ENCODE peak calls at places on chromosomes 13 and 19, in eight cellular contexts. One of them, this sample, is unnamed.

GRCh38 chr13:113820813-113821651 is 42.8 kb downstream of the GAS6 start:
- DNase-seq in heart left ventricle: peak; percentile 90
- DNase-seq in kidney tubule cell: peak; percentile 91
- DNase-seq in stimulated activated CD4-positive, alpha-beta T cell treated with anti-CD3 and anti-CD28 coated beads, Interleukin-4, amount 100 ng/mL, for 1 hour: no peak
- DNase-seq in memory B cell: no peak
- DNase-seq in lower lobe of right lung: no peak
- DNase-seq in germinal center: no peak
- DNase-seq in activated CD4-positive, CD25-positive, alpha-beta regulatory T cell treated with anti-CD3 and anti-CD28 coated beads, Interleukin-2, amount 50 U/mL, for 16 hours: no peak
- DNase-seq in this sample: peak; percentile 87

GRCh38 chr13:111027481-111028439 is 87.3 kb upstream of the ARHGEF7 start:
- DNase-seq in heart left ventricle: no peak
- DNase-seq in kidney tubule cell: no peak
- DNase-seq in stimulated activated CD4-positive, alpha-beta T cell treated with anti-CD3 and anti-CD28 coated beads, Interleukin-4, amount 100 ng/mL, for 1 hour: no peak
- DNase-seq in memory B cell: no peak
- DNase-seq in lower lobe of right lung: no peak
- DNase-seq in germinal center: no peak
- DNase-seq in activated CD4-positive, CD25-positive, alpha-beta regulatory T cell treated with anti-CD3 and anti-CD28 coated beads, Interleukin-2, amount 50 U/mL, for 16 hours: no peak
- DNase-seq in this sample: no peak

GRCh38 chr19:48249502-48250014 is 6.2 kb downstream of the CARD8 start:
- DNase-seq in heart left ventricle: peak; percentile 52
- DNase-seq in kidney tubule cell: no peak
- DNase-seq in stimulated activated CD4-positive, alpha-beta T cell treated with anti-CD3 and anti-CD28 coated beads, Interleukin-4, amount 100 ng/mL, for 1 hour: peak; percentile 77
- DNase-seq in memory B cell: peak; percentile 31
- DNase-seq in lower lobe of right lung: peak; percentile 75
- DNase-seq in germinal center: peak; percentile 45
- DNase-seq in activated CD4-positive, CD25-positive, alpha-beta regulatory T cell treated with anti-CD3 and anti-CD28 coated beads, Interleukin-2, amount 50 U/mL, for 16 hours: peak; percentile 48
- DNase-seq in this sample: no peak

GRCh38 chr19:45097776-45098520 is 5.0 kb downstream of the PPP1R37 start:
- DNase-seq in heart left ventricle: no peak
- DNase-seq in kidney tubule cell: peak; percentile 94
- DNase-seq in stimulated activated CD4-positive, alpha-beta T cell treated with anti-CD3 and anti-CD28 coated beads, Interleukin-4, amount 100 ng/mL, for 1 hour: no peak
- DNase-seq in memory B cell: no peak
- DNase-seq in lower lobe of right lung: no peak
- DNase-seq in germinal center: no peak
- DNase-seq in activated CD4-positive, CD25-positive, alpha-beta regulatory T cell treated with anti-CD3 and anti-CD28 coated beads, Interleukin-2, amount 50 U/mL, for 16 hours: no peak
- DNase-seq in this sample: peak; percentile 46

GRCh38 chr13:48775804-48776203 is 122.1 kb downstream of the CYSLTR2 start:
- DNase-seq in heart left ventricle: no peak
- DNase-seq in kidney tubule cell: peak; percentile 92
- DNase-seq in stimulated activated CD4-positive, alpha-beta T cell treated with anti-CD3 and anti-CD28 coated beads, Interleukin-4, amount 100 ng/mL, for 1 hour: no peak
- DNase-seq in memory B cell: no peak
- DNase-seq in lower lobe of right lung: no peak
- DNase-seq in germinal center: no peak
- DNase-seq in activated CD4-positive, CD25-positive, alpha-beta regulatory T cell treated with anti-CD3 and anti-CD28 coated beads, Interleukin-2, amount 50 U/mL, for 16 hours: no peak
- DNase-seq in this sample: no peak

GRCh38 chr13:113493315-113493951 is 2.9 kb upstream of the DCUN1D2 start:
- DNase-seq in heart left ventricle: no peak
- DNase-seq in kidney tubule cell: peak; percentile 91
- DNase-seq in stimulated activated CD4-positive, alpha-beta T cell treated with anti-CD3 and anti-CD28 coated beads, Interleukin-4, amount 100 ng/mL, for 1 hour: no peak
- DNase-seq in memory B cell: no peak
- DNase-seq in lower lobe of right lung: no peak
- DNase-seq in germinal center: peak; percentile 17
- DNase-seq in activated CD4-positive, CD25-positive, alpha-beta regulatory T cell treated with anti-CD3 and anti-CD28 coated beads, Interleukin-2, amount 50 U/mL, for 16 hours: no peak
- DNase-seq in this sample: no peak

GRCh38 chr13:29905845-29906244 is 55.4 kb upstream of the UBL3 start:
- DNase-seq in heart left ventricle: peak; percentile 33
- DNase-seq in kidney tubule cell: no peak
- DNase-seq in stimulated activated CD4-positive, alpha-beta T cell treated with anti-CD3 and anti-CD28 coated beads, Interleukin-4, amount 100 ng/mL, for 1 hour: no peak
- DNase-seq in memory B cell: no peak
- DNase-seq in lower lobe of right lung: peak; percentile 56
- DNase-seq in germinal center: no peak
- DNase-seq in activated CD4-positive, CD25-positive, alpha-beta regulatory T cell treated with anti-CD3 and anti-CD28 coated beads, Interleukin-2, amount 50 U/mL, for 16 hours: no peak
- DNase-seq in this sample: no peak

GRCh38 chr19:35882074-35882832 is 13.9 kb downstream of the APLP1 start:
- DNase-seq in heart left ventricle: no peak
- DNase-seq in kidney tubule cell: peak; percentile 73
- DNase-seq in stimulated activated CD4-positive, alpha-beta T cell treated with anti-CD3 and anti-CD28 coated beads, Interleukin-4, amount 100 ng/mL, for 1 hour: no peak
- DNase-seq in memory B cell: no peak
- DNase-seq in lower lobe of right lung: no peak
- DNase-seq in germinal center: peak; percentile 69
- DNase-seq in activated CD4-positive, CD25-positive, alpha-beta regulatory T cell treated with anti-CD3 and anti-CD28 coated beads, Interleukin-2, amount 50 U/mL, for 16 hours: no peak
- DNase-seq in this sample: peak; percentile 60

GRCh38 chr13:71278512-71278911 is 588.5 kb downstream of the DACH1 start:
- DNase-seq in heart left ventricle: no peak
- DNase-seq in kidney tubule cell: no peak
- DNase-seq in stimulated activated CD4-positive, alpha-beta T cell treated with anti-CD3 and anti-CD28 coated beads, Interleukin-4, amount 100 ng/mL, for 1 hour: no peak
- DNase-seq in memory B cell: no peak
- DNase-seq in lower lobe of right lung: no peak
- DNase-seq in germinal center: no peak
- DNase-seq in activated CD4-positive, CD25-positive, alpha-beta regulatory T cell treated with anti-CD3 and anti-CD28 coated beads, Interleukin-2, amount 50 U/mL, for 16 hours: no peak
- DNase-seq in this sample: no peak

GRCh38 chr19:2385053-2385721 is 25.1 kb downstream of the TMPRSS9 start:
- DNase-seq in heart left ventricle: no peak
- DNase-seq in kidney tubule cell: peak; percentile 94
- DNase-seq in stimulated activated CD4-positive, alpha-beta T cell treated with anti-CD3 and anti-CD28 coated beads, Interleukin-4, amount 100 ng/mL, for 1 hour: no peak
- DNase-seq in memory B cell: no peak
- DNase-seq in lower lobe of right lung: no peak
- DNase-seq in germinal center: peak; percentile 73
- DNase-seq in activated CD4-positive, CD25-positive, alpha-beta regulatory T cell treated with anti-CD3 and anti-CD28 coated beads, Interleukin-2, amount 50 U/mL, for 16 hours: no peak
- DNase-seq in this sample: no peak

GRCh38 chr19:5137571-5138124 is 168.7 kb downstream of the KDM4B start:
- DNase-seq in heart left ventricle: no peak
- DNase-seq in kidney tubule cell: no peak
- DNase-seq in stimulated activated CD4-positive, alpha-beta T cell treated with anti-CD3 and anti-CD28 coated beads, Interleukin-4, amount 100 ng/mL, for 1 hour: no peak
- DNase-seq in memory B cell: peak; percentile 23
- DNase-seq in lower lobe of right lung: no peak
- DNase-seq in germinal center: no peak
- DNase-seq in activated CD4-positive, CD25-positive, alpha-beta regulatory T cell treated with anti-CD3 and anti-CD28 coated beads, Interleukin-2, amount 50 U/mL, for 16 hours: no peak
- DNase-seq in this sample: no peak

GRCh38 chr13:26228080-26228479 is 6.0 kb upstream of the RNF6 start:
- DNase-seq in heart left ventricle: no peak
- DNase-seq in kidney tubule cell: no peak
- DNase-seq in stimulated activated CD4-positive, alpha-beta T cell treated with anti-CD3 and anti-CD28 coated beads, Interleukin-4, amount 100 ng/mL, for 1 hour: no peak
- DNase-seq in memory B cell: no peak
- DNase-seq in lower lobe of right lung: no peak
- DNase-seq in germinal center: no peak
- DNase-seq in activated CD4-positive, CD25-positive, alpha-beta regulatory T cell treated with anti-CD3 and anti-CD28 coated beads, Interleukin-2, amount 50 U/mL, for 16 hours: no peak
- DNase-seq in this sample: no peak

GRCh38 chr13:22432690-22433089 is 748.1 kb upstream of the SGCG start:
- DNase-seq in heart left ventricle: no peak
- DNase-seq in kidney tubule cell: no peak
- DNase-seq in stimulated activated CD4-positive, alpha-beta T cell treated with anti-CD3 and anti-CD28 coated beads, Interleukin-4, amount 100 ng/mL, for 1 hour: no peak
- DNase-seq in memory B cell: no peak
- DNase-seq in lower lobe of right lung: no peak
- DNase-seq in germinal center: no peak
- DNase-seq in activated CD4-positive, CD25-positive, alpha-beta regulatory T cell treated with anti-CD3 and anti-CD28 coated beads, Interleukin-2, amount 50 U/mL, for 16 hours: no peak
- DNase-seq in this sample: no peak

GRCh38 chr13:40379186-40379585 is 287.3 kb downstream of the FOXO1 start:
- DNase-seq in heart left ventricle: no peak
- DNase-seq in kidney tubule cell: no peak
- DNase-seq in stimulated activated CD4-positive, alpha-beta T cell treated with anti-CD3 and anti-CD28 coated beads, Interleukin-4, amount 100 ng/mL, for 1 hour: no peak
- DNase-seq in memory B cell: no peak
- DNase-seq in lower lobe of right lung: no peak
- DNase-seq in germinal center: no peak
- DNase-seq in activated CD4-positive, CD25-positive, alpha-beta regulatory T cell treated with anti-CD3 and anti-CD28 coated beads, Interleukin-2, amount 50 U/mL, for 16 hours: no peak
- DNase-seq in this sample: no peak

GRCh38 chr13:100633461-100633860 is 41.1 kb downstream of the TMTC4 start:
- DNase-seq in heart left ventricle: no peak
- DNase-seq in kidney tubule cell: peak; percentile 93
- DNase-seq in stimulated activated CD4-positive, alpha-beta T cell treated with anti-CD3 and anti-CD28 coated beads, Interleukin-4, amount 100 ng/mL, for 1 hour: no peak
- DNase-seq in memory B cell: no peak
- DNase-seq in lower lobe of right lung: no peak
- DNase-seq in germinal center: no peak
- DNase-seq in activated CD4-positive, CD25-positive, alpha-beta regulatory T cell treated with anti-CD3 and anti-CD28 coated beads, Interleukin-2, amount 50 U/mL, for 16 hours: no peak
- DNase-seq in this sample: no peak

GRCh38 chr13:103287659-103288058 is 221.4 kb upstream of the SLC10A2 start:
- DNase-seq in heart left ventricle: no peak
- DNase-seq in kidney tubule cell: peak; percentile 57
- DNase-seq in stimulated activated CD4-positive, alpha-beta T cell treated with anti-CD3 and anti-CD28 coated beads, Interleukin-4, amount 100 ng/mL, for 1 hour: no peak
- DNase-seq in memory B cell: no peak
- DNase-seq in lower lobe of right lung: no peak
- DNase-seq in germinal center: no peak
- DNase-seq in activated CD4-positive, CD25-positive, alpha-beta regulatory T cell treated with anti-CD3 and anti-CD28 coated beads, Interleukin-2, amount 50 U/mL, for 16 hours: no peak
- DNase-seq in this sample: no peak

GRCh38 chr13:37014609-37015008 is 14.0 kb downstream of the EXOSC8 start:
- DNase-seq in heart left ventricle: no peak
- DNase-seq in kidney tubule cell: no peak
- DNase-seq in stimulated activated CD4-positive, alpha-beta T cell treated with anti-CD3 and anti-CD28 coated beads, Interleukin-4, amount 100 ng/mL, for 1 hour: no peak
- DNase-seq in memory B cell: no peak
- DNase-seq in lower lobe of right lung: no peak
- DNase-seq in germinal center: no peak
- DNase-seq in activated CD4-positive, CD25-positive, alpha-beta regulatory T cell treated with anti-CD3 and anti-CD28 coated beads, Interleukin-2, amount 50 U/mL, for 16 hours: no peak
- DNase-seq in this sample: no peak

GRCh38 chr19:5083547-5083965 is 114.6 kb downstream of the KDM4B start:
- DNase-seq in heart left ventricle: peak; percentile 64
- DNase-seq in kidney tubule cell: no peak
- DNase-seq in stimulated activated CD4-positive, alpha-beta T cell treated with anti-CD3 and anti-CD28 coated beads, Interleukin-4, amount 100 ng/mL, for 1 hour: no peak
- DNase-seq in memory B cell: no peak
- DNase-seq in lower lobe of right lung: no peak
- DNase-seq in germinal center: no peak
- DNase-seq in activated CD4-positive, CD25-positive, alpha-beta regulatory T cell treated with anti-CD3 and anti-CD28 coated beads, Interleukin-2, amount 50 U/mL, for 16 hours: no peak
- DNase-seq in this sample: no peak

GRCh38 chr19:49570138-49570856 is 10.1 kb downstream of the NOSIP start:
- DNase-seq in heart left ventricle: peak; percentile 51
- DNase-seq in kidney tubule cell: peak; percentile 82
- DNase-seq in stimulated activated CD4-positive, alpha-beta T cell treated with anti-CD3 and anti-CD28 coated beads, Interleukin-4, amount 100 ng/mL, for 1 hour: peak; percentile 51
- DNase-seq in memory B cell: peak; percentile 52
- DNase-seq in lower lobe of right lung: no peak
- DNase-seq in germinal center: peak; percentile 89
- DNase-seq in activated CD4-positive, CD25-positive, alpha-beta regulatory T cell treated with anti-CD3 and anti-CD28 coated beads, Interleukin-2, amount 50 U/mL, for 16 hours: peak; percentile 63
- DNase-seq in this sample: peak; percentile 75

GRCh38 chr13:59247166-59247565 is 916.6 kb downstream of the DIAPH3 start:
- DNase-seq in heart left ventricle: peak; percentile 75
- DNase-seq in kidney tubule cell: peak; percentile 4
- DNase-seq in stimulated activated CD4-positive, alpha-beta T cell treated with anti-CD3 and anti-CD28 coated beads, Interleukin-4, amount 100 ng/mL, for 1 hour: no peak
- DNase-seq in memory B cell: no peak
- DNase-seq in lower lobe of right lung: peak; percentile 45
- DNase-seq in germinal center: no peak
- DNase-seq in activated CD4-positive, CD25-positive, alpha-beta regulatory T cell treated with anti-CD3 and anti-CD28 coated beads, Interleukin-2, amount 50 U/mL, for 16 hours: no peak
- DNase-seq in this sample: no peak

GRCh38 chr13:76783798-76784197 is 102.4 kb downstream of the KCTD12 start:
- DNase-seq in heart left ventricle: no peak
- DNase-seq in kidney tubule cell: no peak
- DNase-seq in stimulated activated CD4-positive, alpha-beta T cell treated with anti-CD3 and anti-CD28 coated beads, Interleukin-4, amount 100 ng/mL, for 1 hour: no peak
- DNase-seq in memory B cell: no peak
- DNase-seq in lower lobe of right lung: no peak
- DNase-seq in germinal center: no peak
- DNase-seq in activated CD4-positive, CD25-positive, alpha-beta regulatory T cell treated with anti-CD3 and anti-CD28 coated beads, Interleukin-2, amount 50 U/mL, for 16 hours: no peak
- DNase-seq in this sample: no peak

GRCh38 chr19:40754611-40755247 is 3.7 kb downstream of the SNRPA start:
- DNase-seq in heart left ventricle: no peak
- DNase-seq in kidney tubule cell: peak; percentile 23
- DNase-seq in stimulated activated CD4-positive, alpha-beta T cell treated with anti-CD3 and anti-CD28 coated beads, Interleukin-4, amount 100 ng/mL, for 1 hour: peak; percentile 68
- DNase-seq in memory B cell: no peak
- DNase-seq in lower lobe of right lung: no peak
- DNase-seq in germinal center: no peak
- DNase-seq in activated CD4-positive, CD25-positive, alpha-beta regulatory T cell treated with anti-CD3 and anti-CD28 coated beads, Interleukin-2, amount 50 U/mL, for 16 hours: peak; percentile 16
- DNase-seq in this sample: no peak

GRCh38 chr19:56866563-56866962 is 26.0 kb upstream of the PEG3 start:
- DNase-seq in heart left ventricle: no peak
- DNase-seq in kidney tubule cell: no peak
- DNase-seq in stimulated activated CD4-positive, alpha-beta T cell treated with anti-CD3 and anti-CD28 coated beads, Interleukin-4, amount 100 ng/mL, for 1 hour: no peak
- DNase-seq in memory B cell: no peak
- DNase-seq in lower lobe of right lung: no peak
- DNase-seq in germinal center: no peak
- DNase-seq in activated CD4-positive, CD25-positive, alpha-beta regulatory T cell treated with anti-CD3 and anti-CD28 coated beads, Interleukin-2, amount 50 U/mL, for 16 hours: no peak
- DNase-seq in this sample: no peak

This sample was measured in uterus.